ENCODE peak calls at places on chromosomes 6 and 20, in four cellular contexts. N, Q, C and X are unnamed samples.
A peak's percentile ranks its signal among the peaks of the same experiment; 100 is the strongest.

GRCh38 chr20:31605902-31606677 is 1.0 kb downstream of the ID1 start:
- DNase-seq in N (peak; percentile 46), Q (no peak), C (no peak), X (peak; percentile 33)

GRCh38 chr6:73418081-73418741 is 23.6 kb downstream of the DDX43 start:
- DNase-seq in N (no peak), Q (no peak), C (no peak), X (no peak)

GRCh38 chr6:139996253-139996834 is 621.9 kb upstream of the CITED2 start:
- DNase-seq in N (no peak), Q (no peak), C (no peak), X (no peak)

GRCh38 chr20:57714409-57715267 is 4.8 kb upstream of the PMEPA1 start:
- DNase-seq in N (no peak), Q (no peak), C (no peak), X (no peak)

GRCh38 chr6:166341464-166341863 is 881 bp downstream of the SFT2D1 start:
- DNase-seq in N (no peak), Q (no peak), C (no peak), X (no peak)

GRCh38 chr6:26183581-26184408 is 96.6 kb downstream of the HFE start:
- DNase-seq in N (no peak), Q (peak; percentile 53), C (peak; percentile 35), X (peak; percentile 47)

GRCh38 chr6:106134906-106135634 is 48.9 kb downstream of the PRDM1 start:
- DNase-seq in N (no peak), Q (no peak), C (no peak), X (no peak)

GRCh38 chr20:49694450-49695071 is 19.1 kb downstream of the B4GALT5 start:
- DNase-seq in N (no peak), Q (no peak), C (no peak), X (no peak)

GRCh38 chr6:19297880-19298279 is 539.3 kb upstream of the ID4 start:
- DNase-seq in N (no peak), Q (no peak), C (no peak), X (no peak)

GRCh38 chr6:14520029-14520428 is 402.5 kb downstream of the CD83 start:
- DNase-seq in N (no peak), Q (no peak), C (no peak), X (no peak)

GRCh38 chr6:117194978-117195377 is 70.4 kb upstream of the VGLL2 start:
- DNase-seq in N (no peak), Q (no peak), C (no peak), X (no peak)

GRCh38 chr6:39488255-39488881 is 165.9 kb upstream of the KCNK16 start:
- DNase-seq in N (no peak), Q (no peak), C (no peak), X (no peak)

GRCh38 chr6:133953634-133954415 is 801 bp downstream of the TBPL1 start:
- DNase-seq in N (no peak), Q (no peak), C (no peak), X (peak; percentile 5)

GRCh38 chr6:133955136-133955576 is 2.1 kb downstream of the TBPL1 start:
- DNase-seq in N (no peak), Q (no peak), C (no peak), X (no peak)

GRCh38 chr6:133952815-133953633 is at the start of gene TBPL1:
- DNase-seq in N (peak; percentile 83), Q (peak; percentile 95), C (peak; percentile 88), X (peak; percentile 84)

GRCh38 chr6:133951227-133951626 is 1.8 kb upstream of the TBPL1 start:
- DNase-seq in N (no peak), Q (no peak), C (no peak), X (no peak)

GRCh38 chr6:133951881-133952814 is 876 bp upstream of the TBPL1 start:
- DNase-seq in N (peak; percentile 42), Q (peak; percentile 67), C (peak; percentile 21), X (peak; percentile 53)
- TF ChIP-seq CTCF in N (peak; percentile 59), Q (peak; percentile 59), C (peak; percentile 13), X (peak; percentile 59)

GRCh38 chr20:63351811-63352591 is 9.1 kb downstream of the CHRNA4 start:
- DNase-seq in N (no peak), Q (peak; percentile 73), C (no peak), X (peak; percentile 50)
- TF ChIP-seq CTCF in N (no peak), Q (no peak), C (no peak), X (no peak)

DNA sequence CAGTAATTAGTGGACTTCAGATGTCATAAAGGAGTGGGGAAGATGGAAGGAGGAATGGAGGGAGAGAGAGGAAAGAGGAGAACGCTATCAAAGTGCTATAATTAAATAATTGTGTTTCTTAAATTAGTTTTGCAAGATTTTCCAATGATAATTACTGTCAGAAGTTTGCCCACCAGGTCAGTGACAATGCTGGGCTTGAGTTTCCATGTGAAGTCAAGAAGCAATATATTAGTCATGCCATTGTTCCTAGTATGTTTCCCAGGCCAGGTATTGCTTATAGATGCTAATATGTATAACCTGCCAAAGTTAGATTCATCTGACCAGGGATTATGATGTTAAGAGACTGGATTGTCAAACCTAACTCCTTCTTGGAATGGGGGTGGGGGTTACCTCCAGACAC is 131.9 kb downstream of the GJA10 start:
- DNase-seq in N (no peak), Q (no peak), C (no peak), X (no peak)
- TF ChIP-seq CTCF in N (no peak), Q (no peak), C (no peak), X (no peak)

GRCh38 chr20:33951171-33951570 is 42.5 kb upstream of the RALY start:
- DNase-seq in N (no peak), Q (no peak), C (no peak), X (no peak)

GRCh38 chr20:33945391-33946079 is 48.2 kb upstream of the RALY start:
- DNase-seq in N (no peak), Q (no peak), C (no peak), X (no peak)

GRCh38 chr20:33944914-33945313 is 48.8 kb upstream of the RALY start:
- DNase-seq in N (no peak), Q (no peak), C (no peak), X (no peak)

GRCh38 chr20:33948480-33948879 is 45.2 kb upstream of the RALY start:
- DNase-seq in N (no peak), Q (no peak), C (no peak), X (no peak)

DNA sequence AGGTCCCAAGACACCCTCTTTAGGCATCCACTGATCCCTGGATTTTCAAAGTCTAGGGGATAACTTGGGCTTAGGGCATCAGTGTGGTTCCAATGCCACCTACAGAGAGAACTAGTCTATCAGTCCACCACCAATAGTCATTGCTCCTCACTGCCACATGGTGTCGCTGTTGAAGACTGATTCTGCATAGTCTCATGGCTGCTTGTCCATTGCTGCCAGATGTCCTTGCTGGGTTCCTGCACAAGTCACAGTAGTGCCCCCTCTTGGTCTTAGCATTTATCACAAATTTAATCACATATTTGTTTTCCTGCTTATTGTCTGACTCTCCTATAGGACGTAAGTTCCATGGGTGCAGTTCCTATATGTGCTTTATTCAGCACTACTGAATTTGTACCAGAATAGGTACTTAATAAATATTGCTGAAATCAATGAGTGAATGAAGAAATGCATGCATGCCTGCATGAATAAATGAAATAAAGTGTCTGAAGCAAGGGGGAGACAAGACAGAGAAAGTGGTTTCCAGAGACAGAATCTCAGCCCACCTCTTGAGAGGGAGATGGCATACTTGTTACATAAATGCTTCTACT is 45.9 kb upstream of the RALY start:
- DNase-seq in N (no peak), Q (no peak), C (no peak), X (peak; percentile 62)
- TF ChIP-seq CTCF in N (peak; percentile 68), Q (peak; percentile 54), C (peak; percentile 51), X (peak; percentile 76)

GRCh38 chr6:126174697-126175096 is 165.2 kb upstream of the CENPW start:
- DNase-seq in N (no peak), Q (no peak), C (no peak), X (no peak)

GRCh38 chr6:126175251-126175650 is 164.7 kb upstream of the CENPW start:
- DNase-seq in N (no peak), Q (no peak), C (no peak), X (no peak)

GRCh38 chr6:126172151-126172550 is 167.8 kb upstream of the CENPW start:
- DNase-seq in N (no peak), Q (no peak), C (no peak), X (no peak)

GRCh38 chr6:126180585-126180984 is 159.3 kb upstream of the CENPW start:
- DNase-seq in N (no peak), Q (no peak), C (no peak), X (no peak)

GRCh38 chr6:126176266-126176665 is 163.6 kb upstream of the CENPW start:
- DNase-seq in N (no peak), Q (no peak), C (no peak), X (no peak)
- TF ChIP-seq CTCF in N (peak; percentile 25), Q (no peak), C (no peak), X (peak; percentile 55)

GRCh38 chr6:157220485-157220884 is 102.8 kb downstream of the TMEM242 start:
- DNase-seq in N (no peak), Q (no peak), C (no peak), X (no peak)

GRCh38 chr6:157222201-157222981 is 100.9 kb downstream of the TMEM242 start:
- DNase-seq in N (no peak), Q (no peak), C (no peak), X (no peak)

GRCh38 chr6:157219201-157220200 is 103.8 kb downstream of the TMEM242 start:
- DNase-seq in N (no peak), Q (no peak), C (no peak), X (no peak)

GRCh38 chr6:157221817-157222175 is 101.5 kb downstream of the TMEM242 start:
- DNase-seq in N (no peak), Q (no peak), C (no peak), X (no peak)

DNA sequence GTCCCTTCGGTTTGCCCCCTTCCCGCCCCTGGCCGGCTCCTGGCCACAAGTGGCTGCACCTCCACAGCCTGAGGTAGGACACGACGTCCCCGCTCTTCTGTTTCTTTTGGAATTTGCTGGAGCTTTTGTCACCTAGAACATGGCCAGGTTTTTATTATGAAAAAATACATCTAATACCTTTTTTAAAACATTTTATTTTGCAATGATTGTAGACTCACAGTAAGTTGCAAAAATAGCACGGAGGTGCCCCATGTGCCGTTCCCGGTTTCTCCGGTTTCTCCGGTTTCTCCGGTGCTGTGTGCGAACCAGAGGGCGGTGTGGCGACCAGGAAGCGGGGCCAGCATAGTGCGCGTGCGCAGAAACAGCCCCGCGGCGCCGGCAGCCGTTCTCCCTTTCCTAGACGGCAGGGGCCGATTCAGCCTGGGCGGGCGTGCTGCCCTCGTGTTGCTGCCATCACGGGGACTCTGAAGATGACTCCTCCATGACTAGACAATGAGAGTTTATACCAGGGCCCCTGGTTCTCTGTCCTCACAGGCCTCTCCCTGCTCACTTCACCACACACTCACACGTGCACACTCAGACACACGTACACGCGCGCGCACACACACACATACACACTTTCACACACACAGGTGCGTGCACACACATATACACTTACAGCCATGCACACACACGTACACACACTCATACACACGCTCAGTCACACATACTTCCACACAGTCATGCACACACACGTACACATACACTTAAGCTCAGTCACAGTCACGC is 102.1 kb downstream of the TMEM242 start:
- DNase-seq in N (peak; percentile 78), Q (peak; percentile 84), C (peak; percentile 79), X (peak; percentile 73)
- TF ChIP-seq CTCF in N (no peak), Q (peak; percentile 41), C (no peak), X (peak; percentile 29)

DNA sequence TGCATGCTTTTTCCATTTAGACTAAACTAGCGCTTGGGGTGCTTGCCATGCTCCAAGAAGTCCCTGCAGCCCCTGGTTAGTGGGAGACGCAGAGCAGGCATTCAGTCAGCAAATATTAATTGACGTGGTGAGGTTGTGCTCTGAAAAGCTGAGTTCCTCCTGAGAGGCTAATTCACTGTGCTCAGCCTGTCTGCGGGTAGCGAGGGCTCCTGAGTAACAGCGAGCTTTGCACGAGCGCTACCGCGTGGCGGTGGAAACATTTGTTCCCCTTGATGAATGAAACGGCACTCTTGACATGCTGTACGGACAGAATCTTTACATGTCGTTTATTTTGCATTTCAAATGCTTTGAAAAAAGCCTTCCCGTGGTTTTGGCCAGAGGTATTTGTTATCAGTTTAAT is 170.6 kb upstream of the AGPAT4 start:
- DNase-seq in N (no peak), Q (no peak), C (no peak), X (peak; percentile 21)
- TF ChIP-seq CTCF in N (no peak), Q (peak; percentile 34), C (no peak), X (peak; percentile 17)